ENCODE peak calls at places on chromosome 19, in seven cellular contexts. Y, U, Q, B, M, O and L are unnamed samples. For H3K27me3 and H3K4me1, the result is how much of the 10 kb centered on the place peaks cover.

GRCh38 chr19:34348899-34349487 is 16.0 kb upstream of the GPI start:
- DNase-seq in M (no peak), O (no peak), Q (no peak), U (no peak), Y (no peak), B (no peak), L (no peak)

GRCh38 chr19:43582495-43582894 is 6.9 kb downstream of the PINLYP start:
- DNase-seq in Q (no peak), U (no peak), M (no peak), Y (no peak), O (no peak), B (no peak), L (no peak)

GRCh38 chr19:6020166-6020967 is 42.4 kb upstream of the RANBP3 start:
- DNase-seq in M (no peak), Q (peak), B (no peak), U (peak), Y (no peak), O (no peak), L (no peak)

GRCh38 chr19:3479177-3479818 is 1.0 kb downstream of the SMIM24 start:
- DNase-seq in M (no peak), Q (no peak), U (no peak), Y (peak), B (no peak), O (no peak), L (no peak)

GRCh38 chr19:41703602-41704293 is 4.7 kb upstream of the CEACAM5 start:
- DNase-seq in Y (no peak), M (no peak), O (no peak), B (no peak), U (peak), Q (peak), L (no peak)

GRCh38 chr19:7947939-7948338 is 4.5 kb upstream of the TIMM44 start:
- DNase-seq in M (no peak), O (peak), B (no peak), Q (no peak), U (peak), Y (no peak), L (no peak)

GRCh38 chr19:12802267-12803106 is 618 bp downstream of the THSD8 start:
- DNase-seq in B (no peak), Y (no peak), M (no peak), O (no peak), U (no peak), Q (no peak), L (no peak)

GRCh38 chr19:13118424-13119193 is 545 bp downstream of the NACC1 start:
- DNase-seq in O (peak), M (no peak), Q (peak), B (no peak), Y (no peak), U (peak), L (no peak)

GRCh38 chr19:6868341-6868740 is 19.0 kb upstream of the ADGRE1 start:
- DNase-seq in Y (no peak), M (no peak), Q (peak), O (no peak), B (no peak), U (no peak), L (peak)

GRCh38 chr19:43499042-43499441 is 5.5 kb downstream of the PHLDB3 start:
- DNase-seq in B (no peak), M (no peak), O (no peak), U (no peak), Y (no peak), Q (no peak), L (no peak)

GRCh38 chr19:5889288-5889971 is 14.2 kb downstream of the NDUFA11 start:
- DNase-seq in Q (no peak), B (no peak), M (no peak), Y (no peak), U (no peak), O (peak), L (no peak)

GRCh38 chr19:13029893-13030292 is 34.6 kb downstream of the NFIX start:
- DNase-seq in O (no peak), Q (no peak), M (peak), U (no peak), B (no peak), Y (no peak), L (no peak)

GRCh38 chr19:2732157-2732725 is 7.6 kb downstream of the SLC39A3 start:
- DNase-seq in B (no peak), U (peak), Y (no peak), M (no peak), O (no peak), Q (no peak), L (no peak)

GRCh38 chr19:3868770-3869456 is at the start of gene ZFR2:
- DNase-seq in O (no peak), U (no peak), M (no peak), Q (no peak), B (no peak), Y (peak), L (no peak)

DNA sequence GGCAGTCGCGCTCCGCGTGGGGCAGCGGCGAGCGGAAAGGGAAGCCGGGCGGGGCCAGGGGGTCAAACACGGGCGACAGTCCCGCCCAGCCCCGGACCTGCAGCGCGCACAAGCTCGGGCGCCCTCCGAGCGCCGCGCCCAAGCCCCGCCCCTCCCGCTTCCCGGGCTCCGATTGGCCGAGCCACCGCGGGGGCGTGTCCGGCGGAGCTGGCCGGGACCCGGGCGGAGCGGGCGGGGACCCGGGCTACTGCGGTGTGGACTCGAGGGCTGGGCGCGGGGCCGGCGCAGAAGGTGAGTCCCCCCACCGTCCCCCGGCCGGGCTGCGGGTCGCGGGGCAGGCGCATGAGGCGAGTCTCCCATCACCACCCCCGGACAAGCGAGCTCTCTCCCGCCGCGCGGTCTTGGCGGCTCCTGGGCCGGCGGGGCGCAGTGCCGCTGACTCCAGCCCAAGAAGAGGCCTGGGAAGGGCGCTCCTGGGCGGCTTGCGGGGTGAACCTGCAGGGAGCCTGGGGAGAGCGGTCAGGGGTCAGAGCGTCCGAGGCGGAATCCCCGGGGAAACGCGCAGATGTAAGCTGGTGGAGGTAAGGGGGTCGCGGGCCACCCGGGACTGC is at the start of gene PLEKHF1:
- DNase-seq in Q (peak), U (peak), Y (peak), M (peak), B (no peak), O (peak), L (peak)
- TF ChIP-seq POLR2A in Q (no peak), U (peak), Y (no peak), M (peak), B (peak), O (peak), L (peak)

GRCh38 chr19:51602189-51602854 is 27.9 kb downstream of the SIGLEC5 start:
- DNase-seq in B (no peak), Q (no peak), Y (no peak), O (no peak), M (no peak), U (no peak), L (no peak)
- H3K27me3 ChIP-seq in B (under half), Q (under half), Y (under half), O (under half), M (under half), U (half or more), L (under half)

GRCh38 chr19:18476507-18477041 is 38.6 kb upstream of the ISYNA1 start:
- DNase-seq in Q (peak), U (peak), B (no peak), O (no peak), M (no peak), Y (no peak), L (no peak)
- H3K4me1 ChIP-seq in Q (half or more), U (half or more), B (half or more), O (under half), M (under half), Y (under half), L (half or more)

GRCh38 chr19:18086590-18087138 is at the start of gene IL12RB1:
- DNase-seq in B (no peak), Y (no peak), M (no peak), O (no peak), Q (peak), U (no peak), L (no peak)
- TF ChIP-seq POLR2A in B (peak), Y (no peak), M (no peak), O (no peak), Q (no peak), U (no peak), L (no peak)

GRCh38 chr19:35493971-35494370 is 3.7 kb upstream of the KRTDAP start:
- DNase-seq in M (no peak), U (no peak), Q (no peak), Y (no peak), O (no peak), B (no peak), L (no peak)
- H3K27me3 ChIP-seq in M (under half), U (under half), Q (under half), Y (under half), O (under half), B (under half), L (under half)

DNA sequence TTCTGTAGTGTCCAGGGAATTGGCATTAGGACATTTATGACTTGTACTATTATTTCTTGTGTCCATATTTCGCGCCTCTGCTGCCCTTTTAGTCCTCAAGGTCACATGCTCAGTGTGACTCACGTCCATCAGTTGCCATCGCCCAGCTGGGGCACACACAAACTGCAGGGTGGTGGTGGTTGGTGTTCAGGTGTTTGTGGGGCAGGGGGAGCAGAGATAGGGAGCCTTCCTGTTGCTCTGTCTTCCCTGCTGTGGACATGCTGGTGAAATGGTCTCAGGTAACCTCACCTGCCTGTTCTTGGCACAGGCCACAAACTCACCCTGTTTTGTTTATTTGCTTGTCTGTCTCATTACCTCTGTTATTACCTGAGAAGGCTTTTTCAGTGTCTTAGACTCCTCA is 22.4 kb downstream of the PRR12 start:
- DNase-seq in B (no peak), Y (no peak), U (no peak), O (no peak), M (peak), Q (no peak), L (no peak)
- H3K4me1 ChIP-seq in B (under half), Y (under half), U (under half), O (under half), M (under half), Q (under half), L (under half)

DNA sequence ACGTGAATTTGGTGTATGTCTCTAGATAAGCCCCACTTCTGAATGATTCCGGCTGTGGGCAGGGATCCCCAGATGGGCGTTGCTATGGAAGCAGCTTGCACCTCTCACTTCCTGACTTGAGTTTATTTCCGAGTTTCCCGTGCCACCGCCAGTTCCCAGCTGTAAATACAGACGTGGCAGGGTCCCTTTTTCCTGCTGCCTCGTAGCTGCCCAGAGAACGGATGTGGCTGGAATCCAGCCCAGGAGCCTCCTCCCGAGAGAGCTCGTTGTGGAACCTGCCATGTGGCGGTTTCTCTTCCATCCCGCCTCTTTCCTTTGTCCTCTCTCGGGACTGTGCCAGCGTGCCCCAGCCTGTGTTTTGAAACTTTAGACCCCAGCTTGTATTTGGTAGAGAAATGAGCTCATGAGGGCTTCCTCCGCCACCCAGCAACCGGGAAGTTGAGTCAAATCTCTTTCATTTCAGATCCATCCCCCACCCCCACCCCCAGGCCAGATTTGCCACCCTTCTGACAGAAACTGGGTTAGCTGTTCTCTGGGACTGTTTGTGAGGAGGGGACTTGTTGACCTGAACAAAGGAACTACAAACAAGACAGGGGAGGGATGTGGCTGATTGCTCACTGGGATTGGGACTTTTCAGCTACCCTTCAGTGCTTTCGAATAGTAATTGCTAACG is 96.6 kb downstream of the SIPA1L3 start:
- DNase-seq in U (peak), Y (no peak), M (peak), B (no peak), Q (peak), O (peak), L (peak)
- TF ChIP-seq POLR2A in U (no peak), Y (no peak), M (peak), B (no peak), Q (no peak), O (peak), L (no peak)

GRCh38 chr19:39506944-39507714 is 7.8 kb upstream of the SELENOV start:
- DNase-seq in U (no peak), O (peak), Q (peak), B (no peak), M (peak), Y (no peak), L (no peak)

GRCh38 chr19:39507715-39508364 is 7.1 kb upstream of the SELENOV start:
- DNase-seq in Q (no peak), O (no peak), U (no peak), B (no peak), Y (no peak), M (no peak), L (no peak)

GRCh38 chr19:39506598-39506943 is 7.8 kb downstream of the DLL3 start:
- DNase-seq in M (no peak), U (no peak), Y (no peak), Q (no peak), O (no peak), B (no peak), L (no peak)

GRCh38 chr19:39508629-39509028 is 6.3 kb upstream of the SELENOV start:
- DNase-seq in Y (no peak), M (no peak), U (peak), Q (no peak), B (no peak), O (no peak), L (no peak)

GRCh38 chr19:39509233-39509632 is 5.7 kb upstream of the SELENOV start:
- DNase-seq in Q (no peak), Y (no peak), M (no peak), B (no peak), O (no peak), U (no peak), L (no peak)
- H3K27me3 ChIP-seq in Q (half or more), Y (under half), M (under half), B (under half), O (under half), U (half or more), L (half or more)

DNA sequence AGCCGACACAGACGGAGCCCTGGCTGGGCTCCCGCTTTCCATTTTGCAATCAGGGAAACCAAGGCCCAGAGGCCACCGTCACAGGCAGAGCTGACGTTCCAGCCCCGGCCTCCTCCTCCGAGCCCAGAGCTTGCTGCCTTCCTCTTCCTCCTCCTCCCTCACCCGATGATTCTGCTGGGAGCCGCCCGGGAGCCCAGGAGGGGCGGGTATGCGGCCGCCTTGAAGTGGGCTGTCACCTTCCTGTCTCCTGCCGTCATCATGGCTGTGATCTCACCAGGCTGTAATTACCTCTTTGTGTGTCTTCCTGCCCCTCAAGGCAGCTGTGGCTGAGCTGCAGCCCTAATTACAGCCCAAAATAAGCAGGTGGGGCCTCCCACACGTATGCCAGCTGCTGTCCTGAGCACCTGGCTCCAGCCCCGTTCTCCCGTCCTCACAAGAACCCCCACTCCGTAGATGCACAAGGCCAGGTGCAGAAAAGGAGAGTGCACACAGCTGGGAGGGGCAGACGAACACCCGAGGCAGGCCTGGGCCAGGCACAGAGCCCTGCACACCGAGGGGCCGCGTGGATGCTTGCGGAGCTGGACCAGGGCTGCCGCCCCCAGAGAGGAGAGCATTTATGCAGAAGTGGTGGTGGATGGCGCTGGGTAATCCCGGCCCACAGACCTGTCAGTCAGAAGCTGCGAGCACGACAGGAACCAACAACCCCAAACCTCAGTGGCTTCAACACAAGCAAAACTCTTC is 4.0 kb downstream of the TPGS1 start:
- DNase-seq in B (no peak), O (peak), M (peak), Y (peak), Q (peak), U (no peak), L (no peak)
- H3K4me1 ChIP-seq in B (under half), O (under half), M (under half), Y (under half), Q (under half), U (under half), L (under half)

GRCh38 chr19:33050110-33050509 is 14.6 kb downstream of the RHPN2 start:
- DNase-seq in Y (no peak), M (no peak), O (no peak), Q (no peak), B (no peak), U (no peak), L (no peak)

GRCh38 chr19:33052352-33052972 is 12.2 kb downstream of the RHPN2 start:
- DNase-seq in M (no peak), B (no peak), U (no peak), O (peak), Y (no peak), Q (no peak), L (no peak)

GRCh38 chr19:33048806-33049676 is 15.6 kb downstream of the RHPN2 start:
- DNase-seq in Y (no peak), U (no peak), B (no peak), M (no peak), O (peak), Q (no peak), L (no peak)

GRCh38 chr19:33047422-33047821 is 17.3 kb downstream of the RHPN2 start:
- DNase-seq in U (no peak), Q (no peak), M (no peak), B (no peak), O (no peak), Y (peak), L (no peak)
- TF ChIP-seq POLR2A in U (no peak), Q (no peak), M (no peak), B (no peak), O (no peak), Y (no peak), L (no peak)